ENCODE peak calls at places on chromosomes 1 and 21, in four cellular contexts. T is renal cortical epithelial cell; V is stimulated activated CD8-positive, alpha-beta memory T cell treated with anti-CD3 and anti-CD28 coated beads, Interleukin-2, amount 100 ng/mL, for 1 hour; N is suprapubic skin. G is an unnamed sample.

GRCh38 chr1:94130851-94131595 is 10.1 kb upstream of the ABCA4 start:
- DNase-seq in T (peak), N (no peak), V (no peak), G (no peak)

GRCh38 chr1:91851130-91852010 is 34.6 kb downstream of the TGFBR3 start:
- DNase-seq in N (peak), V (no peak), T (peak), G (no peak)

GRCh38 chr1:4755301-4756183 is 101.1 kb downstream of the AJAP1 start:
- DNase-seq in V (no peak), N (no peak), T (peak), G (no peak)

GRCh38 chr1:119565131-119565772 is 58.2 kb downstream of the HSD3B1 start:
- DNase-seq in T (no peak), N (no peak), V (no peak), G (no peak)

GRCh38 chr1:201795066-201795465 is 33.9 kb upstream of the IPO9 start:
- DNase-seq in T (peak), N (no peak), V (no peak), G (no peak)

GRCh38 chr1:196152086-196152485 is 456.2 kb downstream of the KCNT2 start:
- DNase-seq in N (no peak), V (no peak), T (no peak), G (no peak)

GRCh38 chr1:153789478-153790148 is 14.4 kb downstream of the SLC27A3 start:
- DNase-seq in T (peak), V (no peak), N (no peak), G (no peak)

GRCh38 chr1:3367376-3367775 is 87.1 kb upstream of the ARHGEF16 start:
- DNase-seq in V (no peak), T (no peak), N (no peak), G (no peak)

GRCh38 chr1:53375440-53375839 is 47.6 kb upstream of the LRP8 start:
- DNase-seq in V (no peak), T (no peak), N (peak), G (no peak)

GRCh38 chr1:16026723-16027484 is 5.1 kb downstream of the CLCNKA start:
- DNase-seq in T (no peak), V (no peak), N (no peak), G (no peak)

GRCh38 chr1:84668185-84668584 is 22.1 kb downstream of the SSX2IP start:
- DNase-seq in N (no peak), V (no peak), T (no peak), G (no peak)

GRCh38 chr1:8026976-8027747 is 1.1 kb upstream of the ERRFI1 start:
- DNase-seq in T (peak), N (peak), V (no peak), G (no peak)

GRCh38 chr1:62516600-62516999 is 79.8 kb downstream of the USP1 start:
- DNase-seq in T (peak), N (no peak), V (no peak), G (no peak)

GRCh38 chr1:6143392-6143791 is 36.7 kb downstream of the CHD5 start:
- DNase-seq in T (peak), N (no peak), V (no peak), G (no peak)

GRCh38 chr1:75614455-75615379 is 3.8 kb upstream of the SLC44A5 start:
- DNase-seq in T (peak), N (peak), V (no peak), G (no peak)

GRCh38 chr1:179128520-179128919 is 46.6 kb downstream of the TOR3A start:
- DNase-seq in V (no peak), T (no peak), N (no peak), G (no peak)

GRCh38 chr1:65606426-65606825 is 186.0 kb downstream of the LEPR start:
- DNase-seq in V (no peak), N (no peak), T (no peak), G (no peak)

GRCh38 chr1:102531031-102531430 is 534.3 kb upstream of the OLFM3 start:
- DNase-seq in T (no peak), V (no peak), N (no peak), G (no peak)

GRCh38 chr1:29550119-29550841 is 314.0 kb downstream of the PTPRU start:
- DNase-seq in V (no peak), N (peak), T (peak), G (no peak)

GRCh38 chr1:209989525-209989924 is 51.5 kb downstream of the SYT14 start:
- DNase-seq in N (no peak), V (no peak), T (peak), G (no peak)

GRCh38 chr1:49364676-49365075 is 588.0 kb upstream of the BEND5 start:
- DNase-seq in N (no peak), T (peak), V (no peak), G (no peak)

GRCh38 chr1:222634180-222635013 is 16.5 kb downstream of the MIA3 start:
- DNase-seq in T (peak), V (no peak), N (no peak), G (peak)

GRCh38 chr1:205688171-205688570 is 7.9 kb upstream of the SLC45A3 start:
- DNase-seq in N (no peak), T (no peak), V (no peak), G (no peak)

GRCh38 chr1:3608154-3608553 is 3.2 kb downstream of the MEGF6 start:
- DNase-seq in N (no peak), V (no peak), T (no peak), G (no peak)

GRCh38 chr1:183622884-183623785 is 12.4 kb downstream of the ARPC5 start:
- DNase-seq in V (no peak), T (peak), N (no peak), G (no peak)

GRCh38 chr1:228938248-228938891 is 203.1 kb downstream of the RHOU start:
- DNase-seq in V (no peak), N (no peak), T (no peak), G (no peak)

GRCh38 chr21:15015622-15016471 is 49.0 kb downstream of the NRIP1 start:
- DNase-seq in N (no peak), T (peak), V (no peak), G (no peak)

GRCh38 chr1:216902669-216903388 is 179.6 kb upstream of the ESRRG start:
- DNase-seq in N (no peak), V (no peak), T (peak), G (no peak)

GRCh38 chr1:40866408-40866788 is 4.2 kb upstream of the CITED4 start:
- DNase-seq in T (no peak), N (no peak), V (no peak), G (no peak)

GRCh38 chr1:113256348-113256729 is 134.0 kb upstream of the MAGI3 start:
- DNase-seq in N (no peak), T (no peak), V (no peak), G (no peak)

GRCh38 chr1:33529957-33530356 is 57.5 kb downstream of the ZSCAN20 start:
- DNase-seq in T (no peak), N (no peak), V (no peak), G (no peak)

GRCh38 chr1:2602311-2602835 is 15.8 kb downstream of the PRXL2B start:
- DNase-seq in V (no peak), T (no peak), N (peak), G (no peak)

GRCh38 chr1:231951399-231951798 is 324.8 kb downstream of the DISC1 start:
- DNase-seq in N (no peak), V (no peak), T (peak), G (no peak)